ENCODE peak calls at places on chromosomes 16 and 17, in eight cellular contexts. I is GM12878, U is SK-N-SH, V is HCT116, N is H1, Q is K562, R is HepG2, G is endothelial cell of umbilical vein. P is an unnamed sample.

GRCh38 chr17:17751489-17751995 is 70.3 kb downstream of the RAI1 start:
- DNase-seq in R (no peak), Q (peak; percentile 24), G (peak; percentile 22), N (no peak), I (no peak), U (no peak), V (no peak), P (no peak)

GRCh38 chr16:49557070-49557446 is 183.5 kb downstream of the C16orf78 start:
- DNase-seq in Q (no peak), U (no peak), R (peak; percentile 7), G (no peak), I (no peak), V (no peak), N (peak; percentile 43), P (no peak)

GRCh38 chr17:43979671-43980070 is 24.8 kb upstream of the NAGS start:
- DNase-seq in V (no peak), R (no peak), I (no peak), Q (no peak), G (no peak), U (no peak), N (no peak), P (no peak)

GRCh38 chr16:52837251-52837650 is 215.4 kb downstream of the CHD9NB start:
- DNase-seq in N (no peak), I (no peak), Q (no peak), R (no peak), U (no peak), V (no peak), G (no peak), P (no peak)

GRCh38 chr17:72754513-72754912 is 338.0 kb downstream of the SLC39A11 start:
- DNase-seq in I (no peak), U (no peak), G (no peak), N (no peak), V (no peak), R (no peak), Q (no peak), P (no peak)

GRCh38 chr17:38352245-38353083 is 820 bp downstream of the SOCS7 start:
- DNase-seq in V (no peak), G (peak; percentile 44), R (no peak), Q (peak; percentile 30), I (no peak), U (peak; percentile 62), N (no peak), P (no peak)

GRCh38 chr17:34616148-34616547 is 36.8 kb downstream of the TMEM132E start:
- DNase-seq in N (no peak), G (no peak), I (no peak), Q (no peak), U (peak; percentile 66), V (no peak), R (no peak), P (peak; percentile 35)

GRCh38 chr17:76053230-76054111 is 18.8 kb downstream of the SRP68 start:
- DNase-seq in I (no peak), N (no peak), U (no peak), V (peak; percentile 80), G (peak; percentile 79), Q (peak; percentile 57), R (no peak), P (no peak)

GRCh38 chr16:88384222-88385111 is 1.7 kb downstream of the ZNF469 start:
- DNase-seq in V (no peak), G (no peak), Q (no peak), R (no peak), U (peak; percentile 60), N (no peak), I (no peak), P (no peak)

GRCh38 chr16:68689921-68690320 is 44.8 kb downstream of the CDH3 start:
- DNase-seq in U (no peak), I (no peak), G (no peak), V (no peak), N (no peak), R (no peak), Q (no peak), P (no peak)

DNA sequence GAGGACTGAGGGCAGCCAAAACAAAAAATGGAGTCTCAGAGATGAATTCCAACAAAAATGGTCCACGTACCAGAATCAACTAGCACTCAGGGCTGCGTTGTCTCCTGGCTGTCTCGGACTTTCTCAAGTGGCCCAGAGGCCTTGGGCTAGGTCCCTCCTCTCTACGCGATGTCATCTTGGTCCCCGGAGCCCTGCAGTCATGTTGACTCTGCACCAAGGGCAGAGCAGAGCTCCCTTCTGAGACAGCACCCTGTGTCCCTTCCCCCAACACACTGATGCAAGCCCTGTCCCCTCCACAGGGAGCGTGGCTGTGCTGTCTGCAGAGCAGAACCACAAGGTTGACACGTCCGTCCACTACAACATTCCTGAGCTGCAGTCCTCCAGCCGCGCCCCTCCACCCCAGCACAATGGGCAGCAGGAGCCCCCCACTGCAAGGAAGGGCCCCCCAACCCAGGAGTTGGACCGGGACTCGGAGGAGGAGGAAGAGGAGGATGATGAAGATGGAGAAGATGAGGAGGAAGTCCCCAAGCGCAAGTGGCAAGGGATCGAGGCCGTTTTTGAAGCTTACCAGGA is 20.8 kb downstream of the GINS2 start:
- DNase-seq in G (no peak), R (no peak), V (no peak), N (no peak), Q (no peak), U (no peak), I (no peak), P (no peak)
- TF ChIP-seq POLR2AphosphoS5 in G (no peak), R (no peak), V (no peak), N (no peak), Q (peak; percentile 14), U (no peak), I (no peak), P (no peak)

DNA sequence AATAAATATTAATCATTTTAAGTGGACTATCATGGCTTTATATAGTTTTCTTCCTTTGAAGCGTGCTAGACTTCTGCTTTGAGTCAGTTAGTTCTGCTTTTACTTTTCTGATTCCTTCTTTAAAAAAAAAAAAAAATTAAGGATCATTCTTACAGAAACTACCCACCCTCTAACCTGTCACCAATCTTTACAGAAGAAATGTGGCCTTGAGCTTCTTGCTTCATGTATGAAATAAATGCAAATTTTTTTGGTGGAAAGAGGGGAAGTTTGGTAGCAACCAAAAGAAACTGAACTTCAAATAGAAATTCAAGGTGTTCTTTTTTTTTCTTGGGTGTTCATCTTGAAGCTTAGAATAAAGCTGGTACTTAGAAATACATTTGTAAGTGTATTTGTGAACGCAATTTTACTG is 2.2 kb downstream of the EVI2A start:
- DNase-seq in U (no peak), G (no peak), R (no peak), V (no peak), Q (no peak), N (no peak), I (peak; percentile 72), P (no peak)
- H3K9ac ChIP-seq in U (no peak overlapping the region), G (no peak overlapping the region), R (no peak overlapping the region), V (no peak overlapping the region), Q (no peak overlapping the region), N (no peak overlapping the region), I (peak overlapping the region; percentile 68), P (no peak overlapping the region)

GRCh38 chr16:83253526-83253925 is 554.3 kb upstream of the HSBP1 start:
- DNase-seq in I (no peak), N (no peak), R (no peak), G (no peak), U (no peak), V (no peak), Q (no peak), P (no peak)
- TF ChIP-seq POLR2AphosphoS5 in I (no peak), N (no peak), R (no peak), G (no peak), U (no peak), V (no peak), Q (no peak), P (no peak)

DNA sequence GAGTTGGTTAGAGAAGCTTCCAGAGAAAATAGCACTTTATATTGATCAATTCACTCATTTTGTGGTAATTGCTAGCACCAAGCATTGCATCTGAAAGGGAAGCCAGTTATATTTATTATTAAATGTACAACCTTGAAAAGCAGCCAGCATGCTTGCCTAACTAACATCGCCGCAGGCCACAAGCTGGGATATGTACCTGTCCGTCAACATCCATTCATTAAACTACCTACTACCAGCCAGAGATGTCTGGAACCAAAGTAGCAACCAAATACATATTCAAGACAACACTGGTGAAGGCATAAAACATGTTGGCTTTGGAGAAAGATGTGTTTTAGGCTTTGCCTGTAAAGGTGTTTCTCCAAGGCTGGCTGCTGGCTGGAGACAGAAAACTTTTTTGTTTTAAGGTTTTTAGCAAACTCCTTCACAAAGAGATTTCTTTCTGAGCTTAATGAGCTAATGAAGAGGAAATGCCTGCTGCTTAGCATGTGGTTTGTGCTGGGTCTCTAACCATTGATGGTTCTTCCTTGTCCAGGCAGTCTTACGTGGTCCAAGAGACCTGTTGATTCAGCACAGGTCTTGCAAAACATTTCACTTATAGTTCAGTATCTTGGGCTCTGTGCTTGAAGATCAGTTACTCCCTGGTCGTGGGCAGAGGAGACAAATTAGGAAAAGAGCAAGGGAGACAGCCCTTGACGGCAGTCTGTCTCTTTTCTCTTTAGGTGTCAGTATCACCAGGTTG is 3.1 kb downstream of the ITPRIPL2 start:
- DNase-seq in Q (no peak), V (no peak), U (no peak), R (no peak), I (no peak), G (no peak), N (no peak), P (no peak)
- H3K9ac ChIP-seq in Q (no peak overlapping the region), V (peak overlapping the region; percentile 6), U (no peak overlapping the region), R (no peak overlapping the region), I (no peak overlapping the region), G (no peak overlapping the region), N (no peak overlapping the region), P (no peak overlapping the region)